ENCODE peak calls at places on chromosomes 1 and 21, in nine cellular contexts. O is naive B cell; C is activated T-cell treated with anti-CD3 and anti-CD28 coated beads for 1 hour; Y is NT2/D1; A is HEK293T; Z is Calu3; F is naive thymus-derived CD4-positive, alpha-beta T cell; W is HT-29; B is T follicular helper cell. G is an unnamed sample.

GRCh38 chr1:10032590-10033358 is at the start of gene UBE4B:
- DNase-seq in O (peak; percentile 100), C (peak; percentile 96), Y (peak; percentile 96), A (peak; percentile 97), Z (peak; percentile 97), F (peak; percentile 99), W (peak; percentile 98), B (peak; percentile 98), G (peak; percentile 98)

GRCh38 chr1:36203554-36204346 is 20.5 kb upstream of the THRAP3 start:
- DNase-seq in O (no peak), C (no peak), Y (no peak), A (no peak), Z (no peak), F (no peak), W (no peak), B (no peak), G (no peak)

GRCh38 chr1:15224903-15225485 is 22.0 kb upstream of the FHAD1 start:
- DNase-seq in O (no peak), C (no peak), Y (no peak), A (no peak), Z (no peak), F (no peak), W (no peak), B (no peak), G (no peak)

GRCh38 chr1:30513396-30514136 is 209.8 kb downstream of the MATN1 start:
- DNase-seq in O (no peak), C (no peak), Y (no peak), A (no peak), Z (no peak), F (no peak), W (no peak), B (no peak), G (peak; percentile 22)

GRCh38 chr1:233340031-233340555 is 12.6 kb downstream of the MAP3K21 start:
- DNase-seq in O (no peak), C (no peak), Y (no peak), A (no peak), Z (no peak), F (no peak), W (peak; percentile 14), B (no peak), G (peak; percentile 83)

GRCh38 chr1:226810681-226811080 is 59.7 kb upstream of the PSEN2 start:
- DNase-seq in O (no peak), C (no peak), Y (no peak), A (no peak), Z (no peak), F (no peak), W (no peak), B (no peak), G (no peak)

GRCh38 chr1:151944110-151944858 is 35.0 kb upstream of the THEM4 start:
- DNase-seq in O (no peak), C (no peak), Y (no peak), A (no peak), Z (no peak), F (no peak), W (peak; percentile 41), B (no peak), G (peak; percentile 51)

GRCh38 chr1:200979574-200980451 is 43.7 kb downstream of the KIF21B start:
- DNase-seq in O (peak; percentile 43), C (peak; percentile 59), Y (peak; percentile 89), A (peak; percentile 82), Z (peak; percentile 49), F (peak; percentile 40), W (peak; percentile 53), B (peak; percentile 50), G (peak; percentile 50)

GRCh38 chr1:68185743-68186142 is 46.6 kb downstream of the WLS start:
- DNase-seq in O (no peak), C (no peak), Y (no peak), A (no peak), Z (no peak), F (no peak), W (no peak), B (no peak), G (peak; percentile 53)

GRCh38 chr1:51203121-51203873 is 32.8 kb upstream of the RNF11 start:
- DNase-seq in O (no peak), C (no peak), Y (no peak), A (no peak), Z (no peak), F (no peak), W (no peak), B (no peak), G (no peak)

GRCh38 chr1:197838836-197839235 is 63.6 kb upstream of the DENND1B start:
- DNase-seq in O (no peak), C (no peak), Y (no peak), A (no peak), Z (no peak), F (no peak), W (no peak), B (no peak), G (peak; percentile 14)

GRCh38 chr21:14403681-14404318 is 20.9 kb upstream of the HSPA13 start:
- DNase-seq in O (peak; percentile 25), C (no peak), Y (no peak), A (peak; percentile 42), Z (peak; percentile 6), F (no peak), W (peak; percentile 36), B (no peak), G (peak; percentile 33)

GRCh38 chr1:164999135-164999534 is 357.4 kb downstream of the LMX1A start:
- DNase-seq in O (no peak), C (no peak), Y (no peak), A (no peak), Z (no peak), F (no peak), W (no peak), B (no peak), G (no peak)

GRCh38 chr1:209839875-209840491 is 12.2 kb downstream of the UTP25 start:
- DNase-seq in O (no peak), C (no peak), Y (no peak), A (no peak), Z (peak; percentile 59), F (no peak), W (peak; percentile 28), B (no peak), G (peak; percentile 36)

GRCh38 chr1:11157394-11157793 is 31.8 kb upstream of the ANGPTL7 start:
- DNase-seq in O (no peak), C (no peak), Y (no peak), A (no peak), Z (no peak), F (no peak), W (no peak), B (no peak), G (no peak)

GRCh38 chr1:150386546-150387080 is 22.7 kb downstream of the RPRD2 start:
- DNase-seq in O (no peak), C (no peak), Y (no peak), A (no peak), Z (no peak), F (no peak), W (no peak), B (no peak), G (no peak)

GRCh38 chr1:109640285-109640865 is 15.5 kb upstream of the GSTM4 start:
- DNase-seq in O (peak; percentile 77), C (peak; percentile 94), Y (peak; percentile 76), A (peak; percentile 85), Z (peak; percentile 86), F (peak; percentile 81), W (peak; percentile 80), B (peak; percentile 81), G (peak; percentile 81)

GRCh38 chr1:229434641-229435051 is 752 bp upstream of the ACTA1 start:
- DNase-seq in O (no peak), C (no peak), Y (no peak), A (peak; percentile 9), Z (no peak), F (no peak), W (no peak), B (no peak), G (no peak)

GRCh38 chr1:192879416-192879815 is 70.6 kb downstream of the RGS2 start:
- DNase-seq in O (no peak), C (no peak), Y (no peak), A (no peak), Z (no peak), F (no peak), W (no peak), B (no peak), G (no peak)

GRCh38 chr1:184940226-184940625 is 34.1 kb downstream of the NIBAN1 start:
- DNase-seq in O (no peak), C (no peak), Y (no peak), A (no peak), Z (no peak), F (no peak), W (no peak), B (no peak), G (no peak)

GRCh38 chr1:45679123-45679522 is 7.2 kb downstream of the GPBP1L1 start:
- DNase-seq in O (no peak), C (no peak), Y (no peak), A (no peak), Z (peak; percentile 4), F (no peak), W (no peak), B (no peak), G (no peak)

G was measured in small intestine.